ENCODE peak calls at places on chromosome 13, in nine cellular contexts. B, X, S, M, T, K, Z, R and P are unnamed samples.

GRCh38 chr13:24178847-24179845 is 18.6 kb downstream of the SPATA13 start:
- DNase-seq in M (no peak), Z (no peak), S (no peak), R (peak; percentile 37), X (no peak), T (no peak), B (no peak), K (no peak), P (no peak)

GRCh38 chr13:98986226-98986846 is 8.5 kb upstream of the DOCK9 start:
- DNase-seq in M (no peak), R (no peak), Z (no peak), K (no peak), T (no peak), X (no peak), S (no peak), B (no peak), P (no peak)

GRCh38 chr13:49082653-49083536 is 107.2 kb downstream of the FNDC3A start:
- DNase-seq in M (no peak), T (no peak), X (no peak), Z (no peak), R (no peak), K (no peak), B (peak; percentile 75), S (no peak), P (no peak)

GRCh38 chr13:110138009-110138699 is 168.8 kb downstream of the COL4A1 start:
- DNase-seq in X (peak; percentile 78), B (peak; percentile 61), Z (peak; percentile 36), R (peak; percentile 82), S (peak; percentile 65), K (peak; percentile 88), T (peak; percentile 57), M (peak; percentile 60), P (peak; percentile 82)

GRCh38 chr13:75830842-75831241 is 194.7 kb downstream of the LMO7 start:
- DNase-seq in R (peak; percentile 4), B (peak; percentile 8), M (no peak), Z (no peak), S (no peak), K (no peak), T (no peak), X (no peak), P (no peak)

GRCh38 chr13:104143760-104144406 is 1077.7 kb upstream of the SLC10A2 start:
- DNase-seq in S (peak; percentile 29), K (no peak), R (peak; percentile 1), T (no peak), M (no peak), Z (no peak), X (peak; percentile 10), B (no peak), P (no peak)

GRCh38 chr13:43285891-43286602 is 262.7 kb downstream of the DNAJC15 start:
- DNase-seq in M (no peak), S (no peak), X (no peak), Z (no peak), K (peak; percentile 46), B (no peak), T (no peak), R (peak; percentile 33), P (no peak)

GRCh38 chr13:20132052-20132634 is 28.7 kb downstream of the GJA3 start:
- DNase-seq in X (no peak), R (no peak), T (no peak), Z (no peak), M (no peak), B (no peak), K (no peak), S (peak; percentile 5), P (no peak)

GRCh38 chr13:36212789-36213188 is 1.6 kb downstream of the SOHLH2 start:
- DNase-seq in M (no peak), R (no peak), T (no peak), B (peak; percentile 6), S (no peak), Z (no peak), K (no peak), X (no peak), P (peak; percentile 35)

GRCh38 chr13:31765441-31765840 is 26.1 kb downstream of the RXFP2 start:
- DNase-seq in Z (no peak), T (no peak), X (no peak), B (peak; percentile 65), R (no peak), M (no peak), K (no peak), S (no peak), P (no peak)

GRCh38 chr13:95858286-95859075 is 181.5 kb downstream of the DNAJC3 start:
- DNase-seq in T (no peak), K (no peak), S (no peak), R (peak; percentile 7), B (peak; percentile 85), M (no peak), X (no peak), Z (no peak), P (no peak)

GRCh38 chr13:35978607-35979316 is 152.4 kb downstream of the DCLK1 start:
- DNase-seq in M (no peak), Z (peak; percentile 29), S (no peak), T (no peak), K (no peak), X (peak; percentile 35), B (peak; percentile 86), R (peak; percentile 72), P (peak; percentile 26)

GRCh38 chr13:52850396-52851152 is 2.1 kb upstream of the PCDH8 start:
- DNase-seq in R (peak; percentile 38), B (peak; percentile 79), S (peak; percentile 93), X (peak; percentile 72), T (peak; percentile 63), K (peak; percentile 85), M (peak; percentile 74), Z (no peak), P (peak; percentile 30)

GRCh38 chr13:93227906-93228801 is 1.5 kb downstream of the GPC6 start:
- DNase-seq in Z (no peak), K (peak; percentile 66), B (peak; percentile 93), T (peak; percentile 11), X (peak; percentile 54), S (peak; percentile 78), M (peak; percentile 31), R (peak; percentile 64), P (peak; percentile 94)

GRCh38 chr13:48496796-48497195 is 36.1 kb downstream of the RCBTB2 start:
- DNase-seq in Z (no peak), S (no peak), X (no peak), R (no peak), M (no peak), B (no peak), K (no peak), T (no peak), P (no peak)

GRCh38 chr13:28558126-28558525 is 63.2 kb upstream of the FLT1 start:
- DNase-seq in X (no peak), T (no peak), B (peak; percentile 90), M (no peak), R (no peak), Z (no peak), S (no peak), K (no peak), P (no peak)

GRCh38 chr13:28558567-28558966 is 63.6 kb upstream of the FLT1 start:
- DNase-seq in S (no peak), M (no peak), K (no peak), R (no peak), B (peak; percentile 21), T (no peak), Z (no peak), X (no peak), P (no peak)

GRCh38 chr13:28557725-28558124 is 62.8 kb upstream of the FLT1 start:
- DNase-seq in R (no peak), Z (no peak), X (no peak), M (no peak), T (no peak), B (no peak), K (no peak), S (no peak), P (no peak)

GRCh38 chr13:28559636-28560259 is 64.8 kb upstream of the FLT1 start:
- DNase-seq in T (no peak), Z (no peak), R (no peak), K (no peak), S (no peak), B (no peak), X (no peak), M (no peak), P (no peak)

GRCh38 chr13:28560612-28561011 is 65.7 kb upstream of the FLT1 start:
- DNase-seq in K (no peak), S (no peak), Z (no peak), M (no peak), R (no peak), B (no peak), X (no peak), T (no peak), P (no peak)
- TF ChIP-seq CTCF in K (no peak), S (no peak), Z (no peak), M (no peak), R (no peak), B (no peak), X (no peak), T (no peak), P (no peak)

GRCh38 chr13:64992314-64992713 is 2237.8 kb downstream of the PCDH9 start:
- DNase-seq in X (no peak), M (no peak), T (no peak), B (no peak), Z (no peak), K (no peak), S (no peak), R (no peak), P (no peak)
- H3K27ac ChIP-seq in X (no peak overlapping the region), M (no peak overlapping the region), T (no peak overlapping the region), B (no peak overlapping the region), Z (no peak overlapping the region), K (no peak overlapping the region), S (no peak overlapping the region), R (no peak overlapping the region), P (no peak overlapping the region)

GRCh38 chr13:113960276-113960948 is 13.5 kb downstream of the C13orf46 start:
- DNase-seq in B (no peak), T (no peak), K (no peak), M (no peak), Z (no peak), X (no peak), R (no peak), S (no peak), P (no peak)
- H3K9me3 ChIP-seq in B (no peaks in the 10 kb centered on the region), T (no peaks in the 10 kb centered on the region), K (no peaks in the 10 kb centered on the region), M (no peaks in the 10 kb centered on the region), Z (peaks cover 22% of the 10 kb centered on the region), X (no peaks in the 10 kb centered on the region), R (no peaks in the 10 kb centered on the region), S (peaks cover 19% of the 10 kb centered on the region), P (peaks cover 54% of the 10 kb centered on the region)

GRCh38 chr13:91346848-91347211 is 657 bp upstream of the MIR17HG start:
- DNase-seq in K (no peak), X (peak; percentile 38), S (peak; percentile 38), T (peak; percentile 11), B (peak; percentile 10), Z (no peak), R (peak; percentile 13), M (no peak), P (peak; percentile 53)

GRCh38 chr13:91348906-91349435 is 1.5 kb downstream of the MIR17HG start:
- DNase-seq in K (peak; percentile 96), X (peak; percentile 92), S (peak; percentile 86), R (peak; percentile 83), M (peak; percentile 95), Z (peak; percentile 74), B (peak; percentile 91), T (peak; percentile 87), P (peak; percentile 98)

GRCh38 chr13:91347996-91348905 is 764 bp downstream of the MIR17HG start:
- DNase-seq in M (peak; percentile 50), K (peak; percentile 64), X (peak; percentile 42), B (peak; percentile 34), T (peak; percentile 38), S (no peak), R (no peak), Z (no peak), P (peak; percentile 60)

GRCh38 chr13:91346062-91346461 is 1.4 kb upstream of the MIR17HG start:
- DNase-seq in M (no peak), K (no peak), T (no peak), Z (no peak), X (no peak), B (no peak), R (no peak), S (no peak), P (no peak)

GRCh38 chr13:91347212-91347995 is at the start of gene MIR17HG:
- DNase-seq in K (peak; percentile 92), T (peak; percentile 90), Z (peak; percentile 70), M (peak; percentile 89), X (peak; percentile 93), B (peak; percentile 91), S (peak; percentile 91), R (peak; percentile 83), P (peak; percentile 99)
- TF ChIP-seq CTCF in K (no peak), T (no peak), Z (no peak), M (no peak), X (no peak), B (no peak), S (no peak), R (no peak), P (no peak)